ENCODE peak calls at places on chromosomes 16 and 17, in five cellular contexts. U is PC-9; G is effector memory CD8-positive, alpha-beta T cell; R is IMR-90; M is stimulated activated CD4-positive, alpha-beta T cell treated with anti-CD3 and anti-CD28 coated beads, Interleukin-1b, Interleukin-23, amount 100 ng/mL, for 24 hours. P is an unnamed sample.
A peak's percentile ranks its signal among the peaks of the same experiment; 100 is the strongest.

GRCh38 chr17:64984776-64985521 is 65.7 kb upstream of the LRRC37A3 start:
- DNase-seq in U (peak; percentile 45), G (peak; percentile 39), R (peak; percentile 23), M (no peak), P (peak; percentile 49)

GRCh38 chr17:41547378-41547841 is 19.3 kb upstream of the KRT19 start:
- DNase-seq in U (no peak), G (no peak), R (no peak), M (no peak), P (no peak)

GRCh38 chr17:6749519-6749918 is 6.3 kb upstream of the XAF1 start:
- DNase-seq in U (no peak), G (no peak), R (no peak), M (no peak), P (no peak)

GRCh38 chr17:79047291-79047920 is 23.4 kb downstream of the C1QTNF1 start:
- DNase-seq in U (no peak), G (no peak), R (no peak), M (no peak), P (no peak)

GRCh38 chr16:86300746-86301480 is 209.4 kb upstream of the FOXF1 start:
- DNase-seq in U (no peak), G (no peak), R (peak; percentile 85), M (no peak), P (no peak)

GRCh38 chr16:4814542-4815173 is 12.2 kb upstream of the ROGDI start:
- DNase-seq in U (no peak), G (no peak), R (no peak), M (no peak), P (no peak)

GRCh38 chr16:78102122-78102660 is 2.7 kb downstream of the WWOX start:
- DNase-seq in U (no peak), G (no peak), R (no peak), M (no peak), P (no peak)

GRCh38 chr17:47718634-47719405 is 14.2 kb upstream of the TBX21 start:
- DNase-seq in U (no peak), G (no peak), R (no peak), M (no peak), P (no peak)

GRCh38 chr16:81446318-81447275 is 2.0 kb downstream of the CMIP start:
- DNase-seq in U (peak; percentile 35), G (peak; percentile 17), R (peak; percentile 51), M (no peak), P (no peak)

GRCh38 chr16:67562918-67563707 is 787 bp downstream of the CTCF start:
- DNase-seq in U (peak; percentile 53), G (peak; percentile 61), R (peak; percentile 33), M (peak; percentile 23), P (peak; percentile 89)

GRCh38 chr16:85347213-85347591 is 234.9 kb upstream of the CIBAR2 start:
- DNase-seq in U (peak; percentile 44), G (no peak), R (no peak), M (no peak), P (no peak)

GRCh38 chr17:50452627-50453300 is 15.9 kb downstream of the CHAD start:
- DNase-seq in U (peak; percentile 56), G (no peak), R (peak; percentile 19), M (no peak), P (no peak)

GRCh38 chr17:61647044-61647443 is 56.0 kb upstream of the NACA2 start:
- DNase-seq in U (no peak), G (no peak), R (peak; percentile 85), M (no peak), P (no peak)

GRCh38 chr17:31453896-31454295 is 62.4 kb downstream of the RAB11FIP4 start:
- DNase-seq in U (no peak), G (no peak), R (no peak), M (no peak), P (no peak)

GRCh38 chr16:75053791-75054555 is 55.1 kb downstream of the ZNRF1 start:
- DNase-seq in U (peak; percentile 79), G (no peak), R (no peak), M (no peak), P (no peak)

GRCh38 chr17:31798205-31798724 is 60.8 kb downstream of the COPRS start:
- DNase-seq in U (no peak), G (no peak), R (no peak), M (no peak), P (no peak)

GRCh38 chr17:60371818-60372510 is 20.0 kb downstream of the USP32 start:
- DNase-seq in U (no peak), G (no peak), R (no peak), M (no peak), P (no peak)

GRCh38 chr16:82004651-82005490 is 6.4 kb downstream of the SDR42E1 start:
- DNase-seq in U (no peak), G (no peak), R (no peak), M (no peak), P (no peak)

GRCh38 chr17:78411241-78411855 is 32.9 kb downstream of the PGS1 start:
- DNase-seq in U (no peak), G (no peak), R (no peak), M (no peak), P (no peak)

GRCh38 chr16:27378871-27379580 is 22.9 kb upstream of the IL21R start:
- DNase-seq in U (no peak), G (no peak), R (peak; percentile 21), M (no peak), P (no peak)

GRCh38 chr17:36675250-36675649 is 73.9 kb downstream of the MRM1 start:
- DNase-seq in U (no peak), G (no peak), R (no peak), M (no peak), P (no peak)

GRCh38 chr16:86018487-86018886 is 119.5 kb downstream of the IRF8 start:
- DNase-seq in U (no peak), G (no peak), R (peak; percentile 45), M (no peak), P (no peak)

GRCh38 chr17:57463103-57463885 is 207.0 kb downstream of the MSI2 start:
- DNase-seq in U (no peak), G (no peak), R (peak; percentile 95), M (peak; percentile 55), P (no peak)

GRCh38 chr16:67941469-67942199 is 2.3 kb downstream of the LCAT start:
- DNase-seq in U (no peak), G (no peak), R (no peak), M (no peak), P (no peak)

GRCh38 chr17:79272666-79273219 is 198.1 kb downstream of the ENGASE start:
- DNase-seq in U (peak; percentile 21), G (no peak), R (peak; percentile 1), M (no peak), P (no peak)

GRCh38 chr17:11493947-11494346 is 104.3 kb upstream of the DNAH9 start:
- DNase-seq in U (no peak), G (no peak), R (no peak), M (no peak), P (peak; percentile 32)

GRCh38 chr17:47275245-47275984 is 21.8 kb downstream of the ITGB3 start:
- DNase-seq in U (peak; percentile 52), G (no peak), R (peak; percentile 84), M (no peak), P (peak; percentile 88)

GRCh38 chr16:48223490-48223889 is 20.6 kb upstream of the LONP2 start:
- DNase-seq in U (no peak), G (no peak), R (no peak), M (no peak), P (no peak)